ENCODE peak calls at places on chromosomes 5 and 9, in four cellular contexts. R is germinal center; Z is Right ventricle myocardium superior; I is CD8-positive, alpha-beta T cell. A is an unnamed sample.

GRCh38 chr5:145682197-145682895 is 152.8 kb downstream of the PRELID2 start:
- DNase-seq in R (no peak), Z (no peak), I (no peak), A (no peak)

GRCh38 chr9:113963914-113964739 is 88.0 kb downstream of the ZNF618 start:
- DNase-seq in R (no peak), Z (no peak), I (no peak), A (no peak)

GRCh38 chr5:119313876-119314605 is 41.8 kb upstream of the TNFAIP8 start:
- DNase-seq in R (no peak), Z (no peak), I (no peak), A (no peak)

GRCh38 chr5:80917596-80917995 is 42.6 kb upstream of the RASGRF2 start:
- DNase-seq in R (no peak), Z (no peak), I (no peak), A (no peak)

GRCh38 chr9:133108794-133109641 is 12.0 kb downstream of the RALGDS start:
- DNase-seq in R (no peak), Z (peak), I (no peak), A (no peak)

GRCh38 chr5:141351591-141351990 is 1.7 kb downstream of the PCDHGB1 start:
- DNase-seq in R (no peak), Z (no peak), I (no peak), A (no peak)

GRCh38 chr9:101478444-101478843 is 42.9 kb upstream of the ALDOB start:
- DNase-seq in R (no peak), Z (no peak), I (no peak), A (no peak)

GRCh38 chr9:86022687-86023266 is 76.6 kb downstream of the GOLM1 start:
- DNase-seq in R (no peak), Z (no peak), I (peak), A (no peak)

GRCh38 chr5:122081541-122081940 is 3.5 kb upstream of the LOX start:
- DNase-seq in R (no peak), Z (no peak), I (no peak), A (no peak)

GRCh38 chr5:53423724-53424123 is 56.7 kb upstream of the FST start:
- DNase-seq in R (no peak), Z (no peak), I (no peak), A (no peak)

GRCh38 chr5:92518318-92518913 is 1062.6 kb downstream of the NR2F1-AS1 start:
- DNase-seq in R (no peak), Z (no peak), I (no peak), A (no peak)

GRCh38 chr9:121529237-121529987 is 29.8 kb upstream of the GGTA1 start:
- DNase-seq in R (no peak), Z (peak), I (no peak), A (no peak)

GRCh38 chr9:88418025-88418424 is 29.8 kb downstream of the SPIN1 start:
- DNase-seq in R (no peak), Z (no peak), I (no peak), A (no peak)